ENCODE peak calls at places on chromosomes 16 and 17, in ten cellular contexts. G is thoracic aorta, X is OCI-LY7, W is testis, J is fibroblast of lung, O is upper lobe of right lung, A is heart left ventricle, M is endothelial cell of umbilical vein, D is A549, E is cardiac muscle cell. R is an unnamed sample.

GRCh38 chr17:78868391-78868790 is 27.8 kb upstream of the USP36 start:
- DNase-seq in W (no peak), X (no peak), G (no peak), O (no peak), E (no peak), M (no peak), A (no peak), J (peak), D (no peak), R (peak)

GRCh38 chr17:68580236-68580903 is 20.8 kb downstream of the FAM20A start:
- DNase-seq in E (peak), M (no peak), J (peak), W (no peak), D (no peak), A (peak), G (no peak), O (peak), X (no peak), R (no peak)

GRCh38 chr17:35491417-35491816 is 42.9 kb upstream of the SLFN13 start:
- DNase-seq in J (no peak), W (no peak), M (no peak), E (no peak), A (no peak), G (no peak), O (no peak), X (no peak), D (no peak), R (no peak)

GRCh38 chr17:40526668-40527067 is 25.2 kb upstream of the TNS4 start:
- DNase-seq in O (peak), A (peak), M (no peak), W (peak), J (no peak), E (peak), G (no peak), D (no peak), X (no peak), R (no peak)

GRCh38 chr16:14007460-14007859 is 63.7 kb upstream of the MRTFB start:
- DNase-seq in G (no peak), M (peak), A (no peak), E (peak), D (no peak), X (no peak), J (peak), W (no peak), O (no peak), R (no peak)

GRCh38 chr17:37710344-37710886 is 34.4 kb downstream of the HNF1B start:
- DNase-seq in D (peak), G (no peak), X (peak), W (peak), E (peak), A (no peak), M (peak), J (peak), O (peak), R (no peak)

GRCh38 chr17:82412535-82413520 is 5.3 kb upstream of the HEXD start:
- DNase-seq in J (no peak), O (no peak), D (no peak), X (no peak), W (no peak), A (peak), M (no peak), E (no peak), G (no peak), R (no peak)

GRCh38 chr17:9002610-9003354 is 18.5 kb upstream of the NTN1 start:
- DNase-seq in G (no peak), A (no peak), E (peak), D (peak), O (no peak), M (no peak), J (peak), W (peak), X (no peak), R (no peak)

GRCh38 chr17:75507712-75508111 is 7.6 kb downstream of the CASKIN2 start:
- DNase-seq in A (no peak), E (no peak), M (no peak), W (no peak), O (no peak), J (no peak), X (no peak), D (no peak), G (no peak), R (no peak)

GRCh38 chr17:10052414-10052813 is 146.0 kb downstream of the GAS7 start:
- DNase-seq in G (no peak), X (no peak), A (no peak), O (no peak), W (no peak), D (no peak), M (no peak), J (no peak), E (no peak), R (no peak)

GRCh38 chr17:75723201-75723930 is 2.1 kb downstream of the ITGB4 start:
- DNase-seq in G (no peak), E (no peak), O (no peak), J (no peak), D (no peak), A (peak), M (no peak), X (no peak), W (no peak), R (no peak)

GRCh38 chr17:42586514-42587230 is 9.1 kb upstream of the PSMC3IP start:
- DNase-seq in G (no peak), W (no peak), X (peak), E (no peak), D (no peak), A (no peak), J (no peak), O (peak), M (no peak), R (no peak)

GRCh38 chr17:59754547-59754946 is 47.1 kb downstream of the VMP1 start:
- DNase-seq in G (no peak), W (no peak), O (no peak), J (peak), M (peak), X (no peak), A (no peak), E (peak), D (peak), R (peak)

GRCh38 chr16:10180771-10181163 is 1.5 kb downstream of the GRIN2A start:
- DNase-seq in G (no peak), X (peak), D (peak), J (peak), E (peak), W (peak), M (no peak), O (peak), A (peak), R (no peak)
- TF ChIP-seq CTCF in G (peak), X (peak), D (peak), J (peak), E (peak), W (peak), M (peak), O (peak), A (no peak), R (no peak)

GRCh38 chr16:81864646-81865382 is 85.7 kb downstream of the PLCG2 start:
- DNase-seq in O (no peak), W (no peak), J (no peak), M (no peak), D (no peak), A (no peak), X (no peak), G (no peak), E (no peak), R (no peak)

GRCh38 chr16:81868057-81868748 is 89.1 kb downstream of the PLCG2 start:
- DNase-seq in E (no peak), D (no peak), A (no peak), X (no peak), G (no peak), J (no peak), W (no peak), O (no peak), M (no peak), R (no peak)

GRCh38 chr16:81869326-81869725 is 90.2 kb downstream of the PLCG2 start:
- DNase-seq in O (no peak), J (no peak), G (no peak), A (no peak), W (no peak), D (no peak), X (no peak), E (no peak), M (no peak), R (no peak)

GRCh38 chr16:81863630-81864352 is 84.7 kb downstream of the PLCG2 start:
- DNase-seq in D (no peak), G (no peak), M (no peak), E (no peak), W (no peak), A (no peak), J (no peak), O (no peak), X (peak), R (no peak)

GRCh38 chr16:81866820-81867440 is 87.8 kb downstream of the PLCG2 start:
- DNase-seq in E (no peak), M (peak), A (peak), G (no peak), D (no peak), X (no peak), W (peak), J (no peak), O (peak), R (no peak)
- H3K27ac ChIP-seq in E (no peak), M (peak), A (peak), G (no peak), D (no peak), X (peak), W (no peak), J (no peak), O (peak), R (no peak)

GRCh38 chr16:11585460-11586374 is 1.0 kb downstream of the LITAF start:
- DNase-seq in E (no peak), D (no peak), W (peak), A (peak), X (peak), O (peak), J (no peak), G (no peak), M (no peak), R (no peak)

GRCh38 chr16:11588321-11589244 is 1.9 kb upstream of the LITAF start:
- DNase-seq in M (no peak), D (no peak), A (no peak), W (no peak), J (no peak), X (no peak), E (no peak), O (no peak), G (no peak), R (no peak)

GRCh38 chr16:11586375-11586855 is 304 bp downstream of the LITAF start:
- DNase-seq in A (no peak), O (no peak), D (no peak), G (no peak), E (no peak), W (no peak), X (no peak), M (no peak), J (no peak), R (no peak)

GRCh38 chr16:11587643-11588247 is 1.0 kb upstream of the LITAF start:
- DNase-seq in O (peak), X (no peak), D (no peak), W (no peak), J (no peak), E (no peak), M (no peak), A (no peak), G (no peak), R (no peak)

GRCh38 chr16:11586856-11587642 is at the start of gene LITAF:
- DNase-seq in G (no peak), M (no peak), X (peak), D (peak), E (peak), A (peak), J (peak), O (peak), W (peak), R (no peak)
- TF ChIP-seq CTCF in G (no peak), M (no peak), X (peak), D (no peak), E (peak), A (no peak), J (no peak), O (no peak), W (no peak), R (no peak)

DNA sequence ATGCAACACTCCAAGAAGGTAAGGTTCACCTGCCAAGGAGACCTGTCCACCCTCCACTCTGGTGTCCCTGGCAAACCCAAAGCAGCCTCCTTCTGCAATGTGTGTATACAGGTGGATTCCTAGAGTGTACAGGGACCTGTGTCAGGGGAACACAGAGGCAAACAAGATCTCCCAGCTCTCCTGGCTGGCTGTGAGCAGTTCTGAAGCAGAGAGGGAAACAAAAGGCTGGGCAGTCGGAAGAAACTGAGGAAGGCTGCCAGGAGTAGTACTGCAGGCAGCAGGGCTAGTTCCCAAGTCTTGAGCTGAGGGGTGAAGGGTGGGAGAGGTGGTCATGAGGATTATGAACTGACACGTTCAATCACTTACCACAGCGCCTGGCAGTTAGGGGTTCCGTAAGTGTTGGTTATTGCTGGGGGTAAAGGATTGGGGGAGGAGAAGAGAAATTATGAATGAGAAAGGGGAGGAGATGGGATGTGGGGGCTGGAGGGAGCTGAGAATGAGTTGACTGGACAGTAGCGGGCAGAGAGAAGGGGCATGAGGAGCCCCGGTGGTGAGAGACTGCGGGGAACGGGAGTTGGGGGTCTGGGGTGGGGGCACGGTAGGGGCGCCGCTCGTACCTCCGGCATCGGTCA is 737 bp downstream of the KCTD13 start:
- DNase-seq in D (no peak), J (peak), E (no peak), M (peak), O (peak), A (no peak), W (no peak), X (no peak), G (no peak), R (no peak)
- H3K27ac ChIP-seq in D (peak), J (peak), E (peak), M (no peak), O (peak), A (peak), W (peak), X (no peak), G (no peak), R (peak)

GRCh38 chr16:56005958-56006357 is 130.8 kb upstream of the CES5A start:
- DNase-seq in J (no peak), D (no peak), A (no peak), X (no peak), O (no peak), E (no peak), M (no peak), G (no peak), W (no peak), R (no peak)
- TF ChIP-seq CTCF in J (no peak), D (no peak), A (no peak), X (no peak), O (no peak), E (no peak), M (no peak), G (no peak), W (no peak), R (no peak)

GRCh38 chr17:57132663-57133062 is 47.6 kb downstream of the AKAP1 start:
- DNase-seq in W (no peak), O (no peak), X (peak), M (no peak), A (no peak), J (no peak), E (no peak), D (no peak), G (no peak), R (no peak)
- H3K27ac ChIP-seq in W (no peak), O (no peak), X (peak), M (no peak), A (no peak), J (no peak), E (no peak), D (peak), G (no peak), R (no peak)

GRCh38 chr16:1740234-1740633 is 31.1 kb downstream of the NME3 start:
- DNase-seq in W (no peak), A (no peak), O (no peak), X (no peak), J (no peak), M (no peak), E (no peak), D (no peak), G (no peak), R (no peak)
- TF ChIP-seq CTCF in W (no peak), A (no peak), O (no peak), X (no peak), J (no peak), M (no peak), E (no peak), D (no peak), G (no peak), R (no peak)

GRCh38 chr17:20189322-20189721 is 180.2 kb downstream of the SPECC1 start:
- DNase-seq in A (no peak), W (peak), D (no peak), M (no peak), X (no peak), J (peak), G (no peak), E (peak), O (no peak), R (no peak)

GRCh38 chr17:20189979-20190378 is 180.8 kb downstream of the SPECC1 start:
- DNase-seq in X (no peak), J (no peak), D (no peak), W (no peak), E (no peak), G (no peak), A (no peak), O (no peak), M (no peak), R (no peak)

GRCh38 chr17:20187049-20187448 is 177.9 kb downstream of the SPECC1 start:
- DNase-seq in A (no peak), D (no peak), J (peak), X (no peak), E (peak), M (no peak), O (no peak), G (no peak), W (no peak), R (no peak)

GRCh38 chr17:20190605-20191004 is 181.4 kb downstream of the SPECC1 start:
- DNase-seq in X (no peak), D (no peak), A (no peak), E (no peak), G (no peak), J (no peak), W (no peak), M (no peak), O (no peak), R (no peak)

DNA sequence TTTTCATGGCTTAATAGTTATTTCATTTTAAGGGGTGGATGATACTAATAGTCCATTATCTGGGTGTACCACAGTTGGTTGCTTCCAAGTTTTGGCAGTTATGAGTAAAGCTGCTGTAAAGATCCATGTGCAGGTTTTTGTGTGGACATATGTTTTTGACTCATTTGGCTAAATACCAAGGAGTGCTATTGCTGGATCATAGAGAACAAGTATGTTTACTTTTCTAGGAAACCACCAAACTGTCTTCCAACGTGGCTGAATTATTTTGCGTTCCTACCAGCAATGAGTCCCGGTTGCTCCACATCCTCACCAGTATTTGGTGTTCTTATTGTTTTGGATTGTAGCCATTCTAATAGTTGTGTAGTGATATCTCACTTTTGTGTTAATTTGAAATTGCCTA is 181.9 kb downstream of the SPECC1 start:
- DNase-seq in W (no peak), O (no peak), J (peak), E (peak), D (no peak), A (no peak), M (no peak), X (no peak), G (no peak), R (peak)
- H3K27ac ChIP-seq in W (no peak), O (no peak), J (no peak), E (no peak), D (no peak), A (no peak), M (no peak), X (no peak), G (peak), R (no peak)

R was measured in AG04450.